ENCODE peak calls at places on chromosomes 3 and 15, in four cellular contexts. Q is K562, F is WTC11, X is HepG2. W is an unnamed sample.

GRCh38 chr3:136069933-136070332 is 104.4 kb downstream of the PPP2R3A start:
- DNase-seq in F (no peak), Q (no peak), X (no peak), W (no peak)

GRCh38 chr3:37953226-37953625 is 37.4 kb upstream of the VILL start:
- DNase-seq in X (no peak), F (no peak), Q (no peak), W (no peak)

GRCh38 chr3:105555206-105555605 is 188.5 kb downstream of the ALCAM start:
- DNase-seq in F (no peak), Q (no peak), X (no peak), W (no peak)

GRCh38 chr15:41691471-41691870 is 31.3 kb downstream of the MGA start:
- DNase-seq in Q (no peak), X (no peak), F (no peak), W (no peak)

GRCh38 chr15:75493732-75494131 is 42.2 kb upstream of the SIN3A start:
- DNase-seq in F (no peak), Q (no peak), X (no peak), W (no peak)

GRCh38 chr3:187662848-187663407 is 7.3 kb downstream of the SST start:
- DNase-seq in X (no peak), F (no peak), Q (no peak), W (no peak)

GRCh38 chr15:61157933-61158332 is 71.2 kb downstream of the RORA start:
- DNase-seq in Q (no peak), F (no peak), X (no peak), W (no peak)

GRCh38 chr3:39147711-39148115 is 5.7 kb downstream of the CSRNP1 start:
- DNase-seq in Q (peak; percentile 55), X (no peak), F (no peak), W (no peak)

GRCh38 chr3:50214824-50215223 is 9.8 kb downstream of the SLC38A3 start:
- DNase-seq in Q (no peak), X (no peak), F (no peak), W (no peak)

GRCh38 chr15:28942521-28943035 is 56.8 kb downstream of the APBA2 start:
- DNase-seq in Q (no peak), F (no peak), X (no peak), W (no peak)

GRCh38 chr3:31004025-31004678 is 109.7 kb upstream of the GADL1 start:
- DNase-seq in X (no peak), F (no peak), Q (no peak), W (peak; percentile 9)

GRCh38 chr3:182979103-182979697 is 1.1 kb downstream of the DCUN1D1 start:
- DNase-seq in F (no peak), Q (peak; percentile 55), X (peak; percentile 39), W (no peak)

GRCh38 chr3:127035672-127036071 is 52.8 kb downstream of the PLXNA1 start:
- DNase-seq in X (no peak), Q (no peak), F (no peak), W (no peak)

GRCh38 chr3:33093847-33094246 is 3.1 kb downstream of the GLB1 start:
- DNase-seq in X (no peak), Q (peak; percentile 34), F (peak; percentile 38), W (no peak)

GRCh38 chr15:61527836-61528589 is 298.9 kb upstream of the RORA start:
- DNase-seq in F (no peak), X (no peak), Q (no peak), W (peak; percentile 32)

GRCh38 chr15:78364233-78364632 is 24.1 kb downstream of the CRABP1 start:
- DNase-seq in X (no peak), Q (no peak), F (no peak), W (peak; percentile 81)

GRCh38 chr15:83983634-83984458 is 251.7 kb upstream of the GOLGA6L4 start:
- DNase-seq in X (no peak), F (no peak), Q (no peak), W (no peak)

GRCh38 chr3:73772076-73772475 is 147.3 kb upstream of the PDZRN3 start:
- DNase-seq in F (no peak), X (no peak), Q (no peak), W (no peak)

GRCh38 chr3:44805960-44806359 is 44.4 kb downstream of the KIF15 start:
- DNase-seq in X (no peak), Q (no peak), F (no peak), W (peak; percentile 20)

GRCh38 chr3:33758874-33759273 is 39.6 kb upstream of the PDCD6IP start:
- DNase-seq in Q (no peak), X (no peak), F (no peak), W (no peak)

GRCh38 chr15:68910341-68910740 is 20.0 kb upstream of the SPESP1 start:
- DNase-seq in X (no peak), Q (no peak), F (no peak), W (no peak)

GRCh38 chr3:52998781-52999509 is 46.9 kb downstream of the SFMBT1 start:
- DNase-seq in F (peak; percentile 16), X (no peak), Q (peak; percentile 31), W (no peak)

GRCh38 chr3:48919215-48920138 is 835 bp downstream of the ARIH2 start:
- DNase-seq in X (peak; percentile 74), Q (peak; percentile 78), F (no peak), W (peak; percentile 81)

GRCh38 chr3:149460123-149460522 is 14.4 kb upstream of the TM4SF4 start:
- DNase-seq in X (no peak), F (no peak), Q (no peak), W (no peak)
- TF ChIP-seq FOXJ3 in X (no peak), F (no peak), Q (no peak), W (no peak)

GRCh38 chr3:150319900-150320299 is 88.2 kb upstream of the TSC22D2 start:
- DNase-seq in F (no peak), Q (no peak), X (peak; percentile 39), W (no peak)
- TF ChIP-seq FOXJ3 in F (no peak), Q (no peak), X (no peak), W (no peak)

GRCh38 chr3:98966862-98967554 is 65.5 kb upstream of the DCBLD2 start:
- DNase-seq in Q (no peak), X (no peak), F (no peak), W (no peak)

GRCh38 chr3:98969295-98969694 is 67.8 kb upstream of the DCBLD2 start:
- DNase-seq in X (no peak), Q (no peak), F (no peak), W (no peak)

GRCh38 chr3:98968347-98968746 is 66.9 kb upstream of the DCBLD2 start:
- DNase-seq in X (no peak), Q (no peak), F (no peak), W (no peak)

GRCh38 chr3:98967758-98968157 is 66.3 kb upstream of the DCBLD2 start:
- DNase-seq in F (no peak), Q (no peak), X (no peak), W (peak; percentile 27)

GRCh38 chr3:98968824-98969223 is 67.3 kb upstream of the DCBLD2 start:
- DNase-seq in F (no peak), Q (no peak), X (no peak), W (no peak)
- TF ChIP-seq FOXJ3 in F (no peak), Q (no peak), X (no peak), W (no peak)

GRCh38 chr3:171001957-171002694 is 24.4 kb downstream of the SLC2A2 start:
- DNase-seq in Q (no peak), F (no peak), X (peak; percentile 100), W (no peak)
- TF ChIP-seq FOXJ3 in Q (no peak), F (no peak), X (peak; percentile 98), W (no peak)